ENCODE peak calls at places on chromosome 7, in ten cellular contexts. T is cardiac muscle cell; L is glomerular endothelial cell; J is stimulated activated naive B cell treated with anti-CD40 and anti-IgM and Interleukin-4, amounts not matched to agents 10 μg/mL and 1 μg/mL and 100 μg/mL, for 72 hours; O is H9; P is WERI-Rb-1; N is stimulated activated effector memory CD8-positive, alpha-beta T cell treated with anti-CD3 and anti-CD28 coated beads, Interleukin-12 subunit alpha, Interleukin-12 subunit beta, amount 100 ng/mL, for 72 hours; G is bronchial epithelial cell; C is HuH-7.5; W is activated CD4-positive, alpha-beta T cell treated with anti-CD3 and anti-CD28 coated beads, Interleukin-2, amount 50 U/mL, for 24 hours. I is an unnamed sample.

GRCh38 chr7:36473454-36474282 is 84.0 kb downstream of the ANLN start:
- DNase-seq in O (peak), C (peak), G (peak), W (no peak), L (no peak), T (peak), J (no peak), N (peak), P (peak), I (no peak)

GRCh38 chr7:73706122-73707044 is 13.1 kb downstream of the STX1A start:
- DNase-seq in W (no peak), P (no peak), J (no peak), L (no peak), G (peak), C (no peak), T (no peak), N (no peak), O (no peak), I (no peak)

GRCh38 chr7:148697950-148698396 is 730 bp upstream of the CUL1 start:
- DNase-seq in P (no peak), L (no peak), N (peak), O (no peak), G (no peak), C (no peak), T (no peak), W (no peak), J (no peak), I (no peak)

GRCh38 chr7:17209101-17209500 is 89.4 kb upstream of the AHR start:
- DNase-seq in J (no peak), O (no peak), P (no peak), T (no peak), N (no peak), L (no peak), W (no peak), G (no peak), C (no peak), I (no peak)

GRCh38 chr7:138875794-138876193 is 77.8 kb upstream of the ATP6V0A4 start:
- DNase-seq in P (no peak), L (no peak), G (peak), W (peak), T (peak), J (no peak), O (no peak), C (no peak), N (peak), I (peak)

GRCh38 chr7:122674502-122674901 is 24.4 kb downstream of the RNF133 start:
- DNase-seq in C (no peak), J (no peak), W (no peak), T (peak), O (no peak), G (peak), N (no peak), P (no peak), L (no peak), I (no peak)

GRCh38 chr7:112622159-112622715 is 141.4 kb downstream of the LSMEM1 start:
- DNase-seq in C (no peak), N (no peak), W (no peak), L (no peak), P (no peak), O (peak), J (no peak), G (no peak), T (no peak), I (no peak)

GRCh38 chr7:142412551-142413193 is 154.8 kb upstream of the PRSS58 start:
- DNase-seq in O (peak), W (peak), C (peak), N (peak), G (peak), T (peak), P (peak), L (no peak), J (no peak), I (peak)

GRCh38 chr7:30349816-30350215 is 65.4 kb downstream of the ZNRF2 start:
- DNase-seq in T (no peak), W (no peak), G (no peak), N (no peak), L (no peak), C (no peak), P (no peak), J (no peak), O (no peak), I (no peak)

GRCh38 chr7:143287321-143287934 is 723 bp upstream of the CASP2 start:
- DNase-seq in N (no peak), J (no peak), L (no peak), O (no peak), T (no peak), W (no peak), P (no peak), C (no peak), G (no peak), I (no peak)

GRCh38 chr7:135763261-135763660 is 14.6 kb upstream of the FAM180A start:
- DNase-seq in W (no peak), G (peak), P (no peak), C (no peak), O (no peak), L (no peak), N (no peak), J (no peak), T (no peak), I (no peak)

GRCh38 chr7:35257251-35258124 is 3.6 kb upstream of the TBX20 start:
- DNase-seq in L (no peak), O (peak), C (no peak), G (no peak), J (no peak), T (peak), W (no peak), N (no peak), P (no peak), I (no peak)

GRCh38 chr7:149199234-149199990 is 4.1 kb downstream of the ZNF282 start:
- DNase-seq in N (no peak), T (no peak), J (no peak), P (no peak), C (no peak), L (no peak), G (peak), O (no peak), W (no peak), I (no peak)

GRCh38 chr7:46939089-46939488 is 642.8 kb downstream of the TNS3 start:
- DNase-seq in C (no peak), G (no peak), N (no peak), W (no peak), O (no peak), P (no peak), T (no peak), J (no peak), L (no peak), I (no peak)

GRCh38 chr7:44213206-44213871 is 12.6 kb downstream of the YKT6 start:
- DNase-seq in J (no peak), O (no peak), L (no peak), T (no peak), G (no peak), N (no peak), W (no peak), C (no peak), P (no peak), I (no peak)

GRCh38 chr7:7157887-7158271 is 24.5 kb upstream of the C1GALT1 start:
- DNase-seq in C (no peak), N (no peak), P (no peak), T (peak), O (no peak), J (no peak), L (no peak), W (no peak), G (peak), I (no peak)

GRCh38 chr7:7944619-7945282 is 23.8 kb upstream of the GLCCI1 start:
- DNase-seq in C (no peak), G (peak), L (no peak), O (no peak), N (peak), W (peak), J (peak), P (peak), T (no peak), I (no peak)

GRCh38 chr7:87317691-87318245 is 27.7 kb upstream of the CROT start:
- DNase-seq in N (no peak), W (no peak), J (no peak), G (peak), C (no peak), L (no peak), T (no peak), P (no peak), O (no peak), I (peak)

GRCh38 chr7:154720016-154720415 is 282.9 kb downstream of the PAXIP1 start:
- DNase-seq in L (no peak), C (no peak), T (no peak), G (no peak), J (no peak), O (no peak), W (no peak), P (no peak), N (no peak), I (no peak)

GRCh38 chr7:27784399-27785053 is 44.6 kb downstream of the TAX1BP1 start:
- DNase-seq in J (no peak), G (peak), L (peak), P (no peak), C (peak), N (no peak), O (no peak), W (peak), T (peak), I (peak)

GRCh38 chr7:44981035-44981706 is 2.4 kb upstream of the MYO1G start:
- DNase-seq in P (no peak), G (no peak), O (no peak), N (peak), W (no peak), L (no peak), T (no peak), J (peak), C (no peak), I (no peak)

GRCh38 chr7:7183061-7183832 is 903 bp downstream of the C1GALT1 start:
- DNase-seq in W (peak), P (no peak), L (no peak), C (peak), N (no peak), T (peak), J (no peak), O (peak), G (peak), I (no peak)

GRCh38 chr7:158820656-158821055 is 8.7 kb downstream of the ESYT2 start:
- DNase-seq in O (no peak), P (no peak), T (no peak), W (no peak), J (no peak), L (no peak), N (no peak), G (peak), C (no peak), I (no peak)

GRCh38 chr7:97697396-97697795 is 34.5 kb upstream of the TAC1 start:
- DNase-seq in P (no peak), J (no peak), O (no peak), C (no peak), W (no peak), N (no peak), T (no peak), L (no peak), G (no peak), I (no peak)

GRCh38 chr7:131723926-131724325 is 167.5 kb upstream of the PODXL start:
- DNase-seq in G (no peak), L (no peak), W (no peak), O (no peak), P (no peak), N (peak), J (no peak), C (peak), T (peak), I (no peak)

GRCh38 chr7:25495342-25495855 is 267.1 kb upstream of the NPVF start:
- DNase-seq in O (no peak), G (no peak), L (no peak), J (no peak), C (no peak), N (no peak), P (peak), W (no peak), T (no peak), I (no peak)

GRCh38 chr7:97871659-97872024 is 566 bp downstream of the ASNS start:
- DNase-seq in N (no peak), O (peak), J (no peak), C (no peak), T (no peak), P (peak), G (peak), L (no peak), W (peak), I (no peak)

GRCh38 chr7:72754312-72754711 is 73.7 kb downstream of the TYW1B start:
- DNase-seq in O (no peak), W (no peak), L (no peak), N (no peak), J (no peak), T (peak), P (no peak), G (peak), C (no peak), I (no peak)

GRCh38 chr7:12637819-12638592 is 49.4 kb upstream of the ARL4A start:
- DNase-seq in L (no peak), J (no peak), O (no peak), W (no peak), G (no peak), T (no peak), P (peak), C (no peak), N (no peak), I (no peak)

GRCh38 chr7:85178531-85179298 is 8.1 kb downstream of the SEMA3D start:
- DNase-seq in O (no peak), C (no peak), P (no peak), W (no peak), N (no peak), J (no peak), L (no peak), G (no peak), T (no peak), I (no peak)

GRCh38 chr7:28759373-28760013 is 198.6 kb downstream of the TRIL start:
- DNase-seq in G (no peak), P (no peak), L (no peak), O (no peak), C (no peak), T (no peak), W (no peak), N (no peak), J (no peak), I (no peak)

GRCh38 chr7:142485617-142486226 is 227.9 kb upstream of the PRSS58 start:
- DNase-seq in O (peak), P (peak), G (no peak), N (peak), C (no peak), L (no peak), J (no peak), W (no peak), T (no peak), I (no peak)

GRCh38 chr7:69232445-69233376 is 365.6 kb upstream of the AUTS2 start:
- DNase-seq in G (no peak), O (peak), L (no peak), C (no peak), J (no peak), P (no peak), T (no peak), N (no peak), W (no peak), I (no peak)

GRCh38 chr7:128266891-128267839 is 26.1 kb downstream of the LEP start:
- DNase-seq in C (peak), N (no peak), P (peak), O (peak), T (peak), J (no peak), L (no peak), G (peak), W (no peak), I (peak)

GRCh38 chr7:24864214-24864817 is 107.1 kb upstream of the GSDME start:
- DNase-seq in P (no peak), W (no peak), N (no peak), G (no peak), T (no peak), J (no peak), C (no peak), L (no peak), O (no peak), I (no peak)

GRCh38 chr7:92246363-92247101 is 758 bp downstream of the ANKIB1 start:
- DNase-seq in L (no peak), P (peak), W (no peak), O (peak), T (peak), G (peak), N (no peak), C (peak), J (no peak), I (no peak)

GRCh38 chr7:28921822-28922221 is 36.3 kb downstream of the TRIL start:
- DNase-seq in C (peak), W (peak), N (peak), J (no peak), G (peak), P (peak), T (peak), L (no peak), O (peak), I (no peak)